ENCODE peak calls at places on chromosomes 11 and 22, in five cellular contexts. One of them, this sample, is unnamed.
A peak's percentile ranks its signal among the peaks of the same experiment; 100 is the strongest.

GRCh38 chr22:30868663-30869385 is 99.8 kb downstream of the MORC2 start:
- DNase-seq in HCT116: no peak
- DNase-seq in Caco-2: no peak
- DNase-seq in stimulated activated effector memory CD8-positive, alpha-beta T cell treated with anti-CD3 and anti-CD28 coated beads, Interleukin-12 subunit alpha, Interleukin-12 subunit beta, amount 100 ng/mL, for 72 hours: no peak
- DNase-seq in left ventricle myocardium inferior: no peak
- DNase-seq in this sample: no peak

GRCh38 chr11:106077609-106078517 is at the start of gene AASDHPPT:
- DNase-seq in HCT116: peak; percentile 12
- DNase-seq in Caco-2: peak; percentile 43
- DNase-seq in stimulated activated effector memory CD8-positive, alpha-beta T cell treated with anti-CD3 and anti-CD28 coated beads, Interleukin-12 subunit alpha, Interleukin-12 subunit beta, amount 100 ng/mL, for 72 hours: no peak
- DNase-seq in left ventricle myocardium inferior: no peak
- DNase-seq in this sample: peak; percentile 16

GRCh38 chr11:88174627-88175003 is 628 bp downstream of the RAB38 start:
- DNase-seq in HCT116: peak; percentile 45
- DNase-seq in Caco-2: no peak
- DNase-seq in stimulated activated effector memory CD8-positive, alpha-beta T cell treated with anti-CD3 and anti-CD28 coated beads, Interleukin-12 subunit alpha, Interleukin-12 subunit beta, amount 100 ng/mL, for 72 hours: peak; percentile 62
- DNase-seq in left ventricle myocardium inferior: peak; percentile 45
- DNase-seq in this sample: peak; percentile 48

GRCh38 chr11:75173336-75173735 is 22.4 kb downstream of the SLCO2B1 start:
- DNase-seq in HCT116: no peak
- DNase-seq in Caco-2: no peak
- DNase-seq in stimulated activated effector memory CD8-positive, alpha-beta T cell treated with anti-CD3 and anti-CD28 coated beads, Interleukin-12 subunit alpha, Interleukin-12 subunit beta, amount 100 ng/mL, for 72 hours: no peak
- DNase-seq in left ventricle myocardium inferior: no peak
- DNase-seq in this sample: no peak

GRCh38 chr11:70948855-70949551 is 303.4 kb downstream of the SHANK2 start:
- DNase-seq in HCT116: no peak
- DNase-seq in Caco-2: no peak
- DNase-seq in stimulated activated effector memory CD8-positive, alpha-beta T cell treated with anti-CD3 and anti-CD28 coated beads, Interleukin-12 subunit alpha, Interleukin-12 subunit beta, amount 100 ng/mL, for 72 hours: no peak
- DNase-seq in left ventricle myocardium inferior: no peak
- DNase-seq in this sample: no peak

GRCh38 chr11:2475151-2475918 is 30.5 kb downstream of the KCNQ1 start:
- DNase-seq in HCT116: no peak
- DNase-seq in Caco-2: no peak
- DNase-seq in stimulated activated effector memory CD8-positive, alpha-beta T cell treated with anti-CD3 and anti-CD28 coated beads, Interleukin-12 subunit alpha, Interleukin-12 subunit beta, amount 100 ng/mL, for 72 hours: no peak
- DNase-seq in left ventricle myocardium inferior: no peak
- DNase-seq in this sample: no peak

GRCh38 chr11:12053606-12054361 is 45.4 kb upstream of the DKK3 start:
- DNase-seq in HCT116: no peak
- DNase-seq in Caco-2: no peak
- DNase-seq in stimulated activated effector memory CD8-positive, alpha-beta T cell treated with anti-CD3 and anti-CD28 coated beads, Interleukin-12 subunit alpha, Interleukin-12 subunit beta, amount 100 ng/mL, for 72 hours: no peak
- DNase-seq in left ventricle myocardium inferior: no peak
- DNase-seq in this sample: peak; percentile 82

GRCh38 chr11:61108847-61109585 is 6.7 kb downstream of the CD5 start:
- DNase-seq in HCT116: no peak
- DNase-seq in Caco-2: no peak
- DNase-seq in stimulated activated effector memory CD8-positive, alpha-beta T cell treated with anti-CD3 and anti-CD28 coated beads, Interleukin-12 subunit alpha, Interleukin-12 subunit beta, amount 100 ng/mL, for 72 hours: no peak
- DNase-seq in left ventricle myocardium inferior: no peak
- DNase-seq in this sample: no peak

GRCh38 chr11:37718431-37718999 is 1120.5 kb upstream of the RAG2 start:
- DNase-seq in HCT116: no peak
- DNase-seq in Caco-2: no peak
- DNase-seq in stimulated activated effector memory CD8-positive, alpha-beta T cell treated with anti-CD3 and anti-CD28 coated beads, Interleukin-12 subunit alpha, Interleukin-12 subunit beta, amount 100 ng/mL, for 72 hours: no peak
- DNase-seq in left ventricle myocardium inferior: no peak
- DNase-seq in this sample: no peak

GRCh38 chr11:129639300-129639699 is 176.3 kb upstream of the TMEM45B start:
- DNase-seq in HCT116: peak; percentile 96
- DNase-seq in Caco-2: no peak
- DNase-seq in stimulated activated effector memory CD8-positive, alpha-beta T cell treated with anti-CD3 and anti-CD28 coated beads, Interleukin-12 subunit alpha, Interleukin-12 subunit beta, amount 100 ng/mL, for 72 hours: no peak
- DNase-seq in left ventricle myocardium inferior: no peak
- DNase-seq in this sample: peak; percentile 73

GRCh38 chr11:15114501-15115475 is at the start of gene INSC:
- DNase-seq in HCT116: no peak
- DNase-seq in Caco-2: no peak
- DNase-seq in stimulated activated effector memory CD8-positive, alpha-beta T cell treated with anti-CD3 and anti-CD28 coated beads, Interleukin-12 subunit alpha, Interleukin-12 subunit beta, amount 100 ng/mL, for 72 hours: no peak
- DNase-seq in left ventricle myocardium inferior: peak; percentile 18
- DNase-seq in this sample: no peak

GRCh38 chr11:121070951-121071350 is 30.1 kb upstream of the TECTA start:
- DNase-seq in HCT116: no peak
- DNase-seq in Caco-2: no peak
- DNase-seq in stimulated activated effector memory CD8-positive, alpha-beta T cell treated with anti-CD3 and anti-CD28 coated beads, Interleukin-12 subunit alpha, Interleukin-12 subunit beta, amount 100 ng/mL, for 72 hours: no peak
- DNase-seq in left ventricle myocardium inferior: no peak
- DNase-seq in this sample: no peak

GRCh38 chr11:35031869-35032268 is 107.1 kb upstream of the CD44 start:
- DNase-seq in HCT116: no peak
- DNase-seq in Caco-2: no peak
- DNase-seq in stimulated activated effector memory CD8-positive, alpha-beta T cell treated with anti-CD3 and anti-CD28 coated beads, Interleukin-12 subunit alpha, Interleukin-12 subunit beta, amount 100 ng/mL, for 72 hours: no peak
- DNase-seq in left ventricle myocardium inferior: no peak
- DNase-seq in this sample: peak; percentile 40

GRCh38 chr11:3836903-3837302 is 3.9 kb downstream of the RHOG start:
- DNase-seq in HCT116: no peak
- DNase-seq in Caco-2: no peak
- DNase-seq in stimulated activated effector memory CD8-positive, alpha-beta T cell treated with anti-CD3 and anti-CD28 coated beads, Interleukin-12 subunit alpha, Interleukin-12 subunit beta, amount 100 ng/mL, for 72 hours: peak; percentile 66
- DNase-seq in left ventricle myocardium inferior: peak; percentile 60
- DNase-seq in this sample: no peak